ENCODE peak calls at places on chromosome 21, in four cellular contexts. X is T-helper 1 cell, K is GM13976, I is NCI-H2081. B is an unnamed sample.

GRCh38 chr21:28601708-28602107 is 391.0 kb downstream of the LTN1 start:
- DNase-seq in X (no peak), K (no peak), I (no peak), B (no peak)

GRCh38 chr21:42440187-42440792 is 36.6 kb downstream of the UBASH3A start:
- DNase-seq in X (no peak), K (peak), I (no peak), B (peak)

GRCh38 chr21:27362249-27362648 is 395.4 kb upstream of the ADAMTS5 start:
- DNase-seq in X (no peak), K (no peak), I (no peak), B (no peak)

GRCh38 chr21:17673261-17674020 is 60.7 kb upstream of the BTG3 start:
- DNase-seq in X (no peak), K (no peak), I (no peak), B (no peak)

GRCh38 chr21:43762303-43763128 is 13.6 kb downstream of the CSTB start:
- DNase-seq in X (no peak), K (no peak), I (no peak), B (no peak)

GRCh38 chr21:26437326-26438009 is 135.6 kb downstream of the CYYR1 start:
- DNase-seq in X (no peak), K (no peak), I (no peak), B (no peak)

GRCh38 chr21:26836546-26836945 is 8.7 kb downstream of the ADAMTS1 start:
- DNase-seq in X (no peak), K (no peak), I (no peak), B (no peak)

GRCh38 chr21:35559881-35560280 is 500.4 kb downstream of the SETD4 start:
- DNase-seq in X (no peak), K (no peak), I (no peak), B (no peak)

GRCh38 chr21:44550807-44551206 is 498 bp downstream of the KRTAP10-2 start:
- DNase-seq in X (no peak), K (no peak), I (no peak), B (no peak)

GRCh38 chr21:29215709-29216108 is 83.0 kb upstream of the BACH1 start:
- DNase-seq in X (no peak), K (no peak), I (no peak), B (no peak)

GRCh38 chr21:27693376-27693775 is 726.5 kb upstream of the ADAMTS5 start:
- DNase-seq in X (no peak), K (no peak), I (no peak), B (no peak)

GRCh38 chr21:42122808-42123207 is 51.7 kb downstream of the UMODL1 start:
- DNase-seq in X (no peak), K (no peak), I (no peak), B (no peak)

GRCh38 chr21:35743571-35743970 is 316.8 kb downstream of the SETD4 start:
- DNase-seq in X (no peak), K (no peak), I (no peak), B (no peak)

GRCh38 chr21:33668180-33668579 is 25.9 kb downstream of the ITSN1 start:
- DNase-seq in X (no peak), K (no peak), I (no peak), B (no peak)

GRCh38 chr21:41411449-41412089 is 14.5 kb upstream of the MX1 start:
- DNase-seq in X (no peak), K (no peak), I (no peak), B (no peak)

GRCh38 chr21:38503588-38503987 is 5.3 kb upstream of the ERG start:
- DNase-seq in X (no peak), K (no peak), I (no peak), B (no peak)

GRCh38 chr21:34704119-34704518 is 35.3 kb downstream of the CLIC6 start:
- DNase-seq in X (no peak), K (no peak), I (no peak), B (no peak)

GRCh38 chr21:41664881-41665765 is 101.7 kb downstream of the RIPK4 start:
- DNase-seq in X (no peak), K (no peak), I (no peak), B (no peak)

GRCh38 chr21:38807481-38807880 is 1.8 kb downstream of the ETS2 start:
- DNase-seq in X (no peak), K (no peak), I (peak), B (no peak)

GRCh38 chr21:27825035-27825434 is 858.1 kb upstream of the ADAMTS5 start:
- DNase-seq in X (no peak), K (no peak), I (no peak), B (no peak)

GRCh38 chr21:43331962-43332458 is 94.9 kb downstream of the SIK1 start:
- DNase-seq in X (no peak), K (no peak), I (no peak), B (no peak)

GRCh38 chr21:31711326-31711725 is 20.6 kb downstream of the SCAF4 start:
- DNase-seq in X (no peak), K (no peak), I (no peak), B (no peak)

GRCh38 chr21:36641886-36642285 is 57.0 kb upstream of the SIM2 start:
- DNase-seq in X (no peak), K (no peak), I (no peak), B (no peak)

GRCh38 chr21:32494946-32495703 is 82.6 kb downstream of the EVA1C start:
- DNase-seq in X (no peak), K (no peak), I (no peak), B (no peak)

GRCh38 chr21:17854771-17855170 is 35.6 kb upstream of the C21orf91 start:
- DNase-seq in X (no peak), K (no peak), I (no peak), B (no peak)

GRCh38 chr21:26130249-26130896 is 40.2 kb downstream of the APP start:
- DNase-seq in X (no peak), K (no peak), I (no peak), B (no peak)

GRCh38 chr21:14889080-14889805 is 175.6 kb downstream of the NRIP1 start:
- DNase-seq in X (no peak), K (no peak), I (no peak), B (no peak)

GRCh38 chr21:28253378-28253777 is 739.3 kb downstream of the LTN1 start:
- DNase-seq in X (no peak), K (no peak), I (no peak), B (no peak)

GRCh38 chr21:45979141-45979631 is 2.4 kb upstream of the COL6A1 start:
- DNase-seq in X (no peak), K (no peak), I (no peak), B (no peak)